ENCODE peak calls at places on chromosomes 7 and 10, in six cellular contexts. M is H9, K is mesenchymal stem cell, N is H1, Y is trophoblast cell, S is neuronal stem cell. T is an unnamed sample. For H3K9me3, the result is how much of the 10 kb centered on the place peaks cover.

GRCh38 chr10:121838149-121838548 is 89.7 kb downstream of the ATE1 start:
- DNase-seq in M (no peak), K (no peak), N (no peak), Y (no peak), S (no peak), T (no peak)

GRCh38 chr7:4270941-4271715 is 411.0 kb upstream of the FOXK1 start:
- DNase-seq in M (no peak), K (no peak), N (peak), Y (no peak), S (no peak), T (no peak)

GRCh38 chr10:50461834-50462233 is 161.9 kb downstream of the SGMS1 start:
- DNase-seq in M (no peak), K (no peak), N (no peak), Y (no peak), S (no peak), T (no peak)

GRCh38 chr7:70599446-70600190 is 532.3 kb upstream of the GALNT17 start:
- DNase-seq in M (no peak), K (no peak), N (no peak), Y (no peak), S (no peak), T (no peak)

GRCh38 chr10:69911571-69912528 is 110.1 kb downstream of the COL13A1 start:
- DNase-seq in M (no peak), K (no peak), N (no peak), Y (no peak), S (no peak), T (no peak)

GRCh38 chr7:122438001-122438400 is 133.5 kb upstream of the FEZF1 start:
- DNase-seq in M (no peak), K (no peak), N (no peak), Y (no peak), S (peak), T (no peak)

GRCh38 chr10:54800677-54801480 is at the start of gene PCDH15:
- DNase-seq in M (peak), K (peak), N (peak), Y (no peak), S (peak), T (no peak)

GRCh38 chr7:1703475-1704325 is 33.6 kb downstream of the ELFN1 start:
- DNase-seq in M (peak), K (no peak), N (peak), Y (no peak), S (no peak), T (no peak)

GRCh38 chr7:47255441-47255840 is 326.5 kb downstream of the TNS3 start:
- DNase-seq in M (no peak), K (peak), N (no peak), Y (no peak), S (no peak), T (peak)

GRCh38 chr7:34249192-34249591 is 343.9 kb downstream of the BMPER start:
- DNase-seq in M (no peak), K (no peak), N (no peak), Y (no peak), S (no peak), T (no peak)

GRCh38 chr7:129778770-129779601 is 167.5 kb downstream of the NRF1 start:
- DNase-seq in M (no peak), K (no peak), N (peak), Y (peak), S (no peak), T (no peak)

GRCh38 chr10:60237977-60238376 is 151.7 kb downstream of the ANK3 start:
- DNase-seq in M (no peak), K (no peak), N (no peak), Y (no peak), S (no peak), T (peak)

GRCh38 chr7:41907444-41907843 is 204.6 kb upstream of the INHBA start:
- DNase-seq in M (no peak), K (no peak), N (no peak), Y (no peak), S (no peak), T (no peak)

GRCh38 chr10:103123282-103124033 is 69.6 kb downstream of the NT5C2 start:
- DNase-seq in M (no peak), K (no peak), N (no peak), Y (no peak), S (no peak), T (no peak)

GRCh38 chr7:147971606-147972005 is 619.0 kb upstream of the C7orf33 start:
- DNase-seq in M (no peak), K (no peak), N (no peak), Y (no peak), S (no peak), T (no peak)

GRCh38 chr7:135197343-135197742 is 14.0 kb downstream of the WDR91 start:
- DNase-seq in M (no peak), K (no peak), N (no peak), Y (no peak), S (no peak), T (no peak)

GRCh38 chr7:111933614-111934013 is 272.6 kb downstream of the DOCK4 start:
- DNase-seq in M (no peak), K (no peak), N (no peak), Y (no peak), S (no peak), T (no peak)

GRCh38 chr10:44326474-44327030 is 58.3 kb downstream of the CXCL12 start:
- DNase-seq in M (no peak), K (no peak), N (peak), Y (no peak), S (no peak), T (no peak)

GRCh38 chr7:1989049-1989860 is 243.5 kb downstream of the MAD1L1 start:
- DNase-seq in M (no peak), K (no peak), N (no peak), Y (no peak), S (no peak), T (no peak)

GRCh38 chr10:69220041-69220451 is at the start of gene HKDC1:
- DNase-seq in M (no peak), K (no peak), N (no peak), Y (no peak), S (no peak), T (no peak)

GRCh38 chr7:141748401-141748800 is 10.2 kb downstream of the SSBP1 start:
- DNase-seq in M (no peak), K (no peak), N (no peak), Y (no peak), S (no peak), T (no peak)

GRCh38 chr10:126156012-126156411 is 232.3 kb downstream of the ADAM12 start:
- DNase-seq in M (no peak), K (no peak), N (no peak), Y (no peak), S (no peak), T (no peak)

GRCh38 chr10:124539935-124540641 is 78.5 kb downstream of the LHPP start:
- DNase-seq in M (peak), K (peak), N (peak), Y (no peak), S (peak), T (peak)

GRCh38 chr10:71156436-71156835 is 55.9 kb upstream of the UNC5B start:
- DNase-seq in M (no peak), K (peak), N (no peak), Y (peak), S (no peak), T (no peak)

GRCh38 chr10:24382979-24383663 is 174.2 kb downstream of the KIAA1217 start:
- DNase-seq in M (peak), K (no peak), N (no peak), Y (peak), S (no peak), T (no peak)

GRCh38 chr10:29951441-29951931 is 107.9 kb downstream of the JCAD start:
- DNase-seq in M (no peak), K (peak), N (no peak), Y (peak), S (no peak), T (peak)

GRCh38 chr10:89115876-89116627 is 91.1 kb downstream of the CH25H start:
- DNase-seq in M (no peak), K (peak), N (no peak), Y (peak), S (no peak), T (peak)

GRCh38 chr10:3533296-3533695 is 251.7 kb downstream of the KLF6 start:
- DNase-seq in M (no peak), K (no peak), N (no peak), Y (no peak), S (no peak), T (no peak)

GRCh38 chr7:24229481-24230226 is 54.3 kb upstream of the NPY start:
- DNase-seq in M (no peak), K (no peak), N (no peak), Y (no peak), S (no peak), T (no peak)

GRCh38 chr7:21944616-21945373 is 904 bp downstream of the CDCA7L start:
- DNase-seq in M (peak), K (peak), N (peak), Y (peak), S (peak), T (peak)

GRCh38 chr7:29613100-29613499 is 49.5 kb downstream of the PRR15 start:
- DNase-seq in M (no peak), K (no peak), N (no peak), Y (no peak), S (no peak), T (no peak)

DNA sequence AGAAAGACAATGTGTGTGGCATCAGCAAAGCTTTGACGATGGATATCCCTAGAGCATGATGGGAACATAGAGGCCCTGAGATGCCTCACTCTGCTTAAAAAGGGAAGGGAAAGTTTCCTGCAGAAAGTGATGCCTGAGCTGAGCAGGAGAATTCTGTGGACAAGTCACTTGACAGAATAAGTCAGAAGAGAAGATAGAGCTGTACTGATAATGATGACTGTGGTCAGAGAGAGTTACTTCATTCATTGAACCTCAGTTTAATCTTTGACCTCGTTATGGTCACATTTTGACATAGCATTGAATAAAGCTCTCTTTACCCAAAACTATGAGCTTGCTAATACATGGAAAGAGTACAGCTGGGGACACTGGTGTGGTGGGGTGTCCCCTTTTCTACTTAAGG is 7.6 kb downstream of the CUBN start:
- DNase-seq in M (no peak), K (no peak), N (no peak), Y (no peak), S (no peak), T (no peak)
- H3K18ac ChIP-seq in M (no peak), K (peak), N (no peak), Y (no peak), S (no peak), T (no peak)

GRCh38 chr7:45070254-45070642 is 18.5 kb downstream of the NACAD start:
- DNase-seq in M (no peak), K (no peak), N (no peak), Y (no peak), S (no peak), T (no peak)
- H3K27ac ChIP-seq in M (no peak), K (no peak), N (no peak), Y (no peak), S (no peak), T (no peak)

GRCh38 chr7:126079151-126079550 is 1149.5 kb upstream of the POT1 start:
- DNase-seq in M (no peak), K (no peak), N (no peak), Y (no peak), S (peak), T (no peak)
- H3K9me3 ChIP-seq in M (under half), K (under half), N (under half), Y (under half), S (under half), T (under half)

DNA sequence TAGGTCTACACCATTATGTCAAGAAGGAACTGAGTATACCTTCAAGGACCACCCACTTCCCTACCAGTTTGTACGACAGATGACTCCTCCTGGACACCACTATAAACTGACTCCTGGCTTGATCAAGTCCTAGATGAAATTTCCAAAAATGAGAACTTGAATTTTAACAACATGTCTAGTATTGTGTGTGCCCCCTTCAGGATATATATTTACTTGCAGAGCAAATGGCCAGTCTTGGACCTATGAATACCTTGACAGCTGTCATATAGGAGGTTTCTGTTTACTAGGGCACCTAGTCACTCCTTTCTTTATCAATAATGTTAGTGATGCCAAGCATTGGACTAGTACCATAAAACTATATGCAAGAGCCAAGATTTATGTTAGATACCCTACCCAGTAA is 94.1 kb upstream of the TMEM26 start:
- DNase-seq in M (no peak), K (no peak), N (no peak), Y (no peak), S (no peak), T (no peak)
- H3K18ac ChIP-seq in M (no peak), K (no peak), N (no peak), Y (no peak), S (no peak), T (no peak)

GRCh38 chr7:85000973-85001372 is 185.9 kb downstream of the SEMA3D start:
- DNase-seq in M (no peak), K (no peak), N (no peak), Y (no peak), S (no peak), T (no peak)

GRCh38 chr7:84999450-84999849 is 187.4 kb downstream of the SEMA3D start:
- DNase-seq in M (no peak), K (no peak), N (no peak), Y (no peak), S (no peak), T (no peak)

GRCh38 chr7:85004402-85004801 is 182.5 kb downstream of the SEMA3D start:
- DNase-seq in M (no peak), K (peak), N (no peak), Y (no peak), S (no peak), T (peak)

GRCh38 chr7:84998665-84999064 is 188.2 kb downstream of the SEMA3D start:
- DNase-seq in M (no peak), K (no peak), N (no peak), Y (no peak), S (no peak), T (no peak)

GRCh38 chr7:85001493-85002345 is 185.1 kb downstream of the SEMA3D start:
- DNase-seq in M (no peak), K (peak), N (no peak), Y (no peak), S (no peak), T (no peak)
- H3K27ac ChIP-seq in M (no peak), K (no peak), N (no peak), Y (no peak), S (no peak), T (no peak)

GRCh38 chr7:150736864-150737263 is 354 bp upstream of the GIMAP5 start:
- DNase-seq in M (no peak), K (no peak), N (no peak), Y (no peak), S (no peak), T (no peak)
- H3K9me3 ChIP-seq in M (under half), K (under half), N (under half), Y (under half), S (under half), T (under half)

DNA sequence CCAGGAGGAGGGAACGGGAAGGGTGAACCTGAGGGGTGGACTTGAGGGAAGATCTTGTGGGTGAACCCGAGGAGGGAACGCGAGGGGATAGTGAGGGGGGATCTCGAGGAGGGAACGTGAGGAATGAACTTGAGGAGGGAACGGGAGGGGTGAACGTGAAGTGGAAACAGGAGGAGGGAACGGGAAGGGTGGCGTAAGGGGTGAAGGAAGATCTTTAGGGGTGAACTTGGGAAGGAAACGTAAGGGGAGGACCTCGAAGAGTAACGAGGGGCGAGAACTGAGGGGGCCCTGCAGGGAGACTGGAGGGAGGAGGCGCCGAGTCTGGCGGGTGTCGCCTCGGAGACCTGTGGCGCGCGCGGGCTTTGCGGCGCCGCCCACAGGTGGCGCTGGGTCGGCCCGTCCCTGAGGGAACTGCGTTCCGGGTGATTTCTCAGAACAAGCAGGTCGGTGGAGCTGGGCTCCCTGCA is 677 bp downstream of the MYO3A start:
- DNase-seq in M (peak), K (no peak), N (peak), Y (peak), S (no peak), T (no peak)
- H3K18ac ChIP-seq in M (peak), K (no peak), N (peak), Y (no peak), S (no peak), T (no peak)

T was measured in IMR-90.